ENCODE peak calls at places on chromosomes 5 and 9, in four cellular contexts. Z, E, S and W are unnamed samples.
A peak's percentile ranks its signal among the peaks of the same experiment; 100 is the strongest.

GRCh38 chr9:129568560-129569505 is 52.1 kb downstream of the C9orf50 start:
- DNase-seq in Z (peak; percentile 69), E (peak; percentile 70), S (peak; percentile 35), W (no peak)

GRCh38 chr5:158725223-158725825 is 374.4 kb downstream of the EBF1 start:
- DNase-seq in Z (no peak), E (peak; percentile 42), S (no peak), W (peak; percentile 19)

GRCh38 chr9:101400120-101400519 is 1.5 kb downstream of the ZNF189 start:
- DNase-seq in Z (no peak), E (no peak), S (no peak), W (no peak)

GRCh38 chr5:130286971-130287370 is 382.7 kb downstream of the CHSY3 start:
- DNase-seq in Z (no peak), E (no peak), S (no peak), W (no peak)

GRCh38 chr9:137350696-137351584 is 48.9 kb upstream of the NRARP start:
- DNase-seq in Z (no peak), E (peak; percentile 26), S (no peak), W (no peak)

GRCh38 chr9:113614843-113615648 is 151.5 kb downstream of the RGS3 start:
- DNase-seq in Z (peak; percentile 60), E (no peak), S (peak; percentile 49), W (no peak)

GRCh38 chr5:128035689-128036088 is 47.9 kb upstream of the SLC12A2 start:
- DNase-seq in Z (no peak), E (no peak), S (no peak), W (no peak)

GRCh38 chr9:70340572-70340971 is 73.9 kb downstream of the KLF9 start:
- DNase-seq in Z (no peak), E (no peak), S (no peak), W (no peak)

GRCh38 chr5:175609504-175609903 is 48.4 kb upstream of the HRH2 start:
- DNase-seq in Z (no peak), E (no peak), S (peak; percentile 64), W (no peak)

GRCh38 chr5:109769597-109770291 is 80.0 kb downstream of the MAN2A1 start:
- DNase-seq in Z (no peak), E (no peak), S (no peak), W (no peak)

GRCh38 chr9:78543353-78543752 is 246.4 kb downstream of the PSAT1 start:
- DNase-seq in Z (no peak), E (no peak), S (no peak), W (no peak)

GRCh38 chr5:34709861-34710673 is 53.9 kb downstream of the RAI14 start:
- DNase-seq in Z (no peak), E (no peak), S (no peak), W (no peak)

GRCh38 chr9:134374301-134375010 is 48.2 kb downstream of the RXRA start:
- DNase-seq in Z (no peak), E (no peak), S (no peak), W (no peak)

GRCh38 chr5:133293953-133294352 is 242.1 kb downstream of the HSPA4 start:
- DNase-seq in Z (no peak), E (no peak), S (no peak), W (no peak)

GRCh38 chr5:175872287-175873089 is 1.1 kb downstream of the CPLX2 start:
- DNase-seq in Z (peak; percentile 32), E (peak; percentile 71), S (peak; percentile 25), W (no peak)

GRCh38 chr9:96501981-96502833 is 52.2 kb downstream of the HABP4 start:
- DNase-seq in Z (no peak), E (no peak), S (no peak), W (no peak)

GRCh38 chr9:112863781-112864180 is 26.9 kb downstream of the SLC46A2 start:
- DNase-seq in Z (no peak), E (no peak), S (no peak), W (no peak)

GRCh38 chr5:9173281-9174048 is 372.4 kb downstream of the SEMA5A start:
- DNase-seq in Z (no peak), E (no peak), S (no peak), W (peak; percentile 87)

GRCh38 chr5:6517494-6517893 is 68.8 kb downstream of the UBE2QL1 start:
- DNase-seq in Z (no peak), E (no peak), S (no peak), W (no peak)

GRCh38 chr5:73890569-73890968 is 264.6 kb downstream of the ARHGEF28 start:
- DNase-seq in Z (no peak), E (no peak), S (no peak), W (no peak)

GRCh38 chr9:9100070-9100469 is 1300.5 kb upstream of the DMAC1 start:
- DNase-seq in Z (no peak), E (no peak), S (no peak), W (no peak)

GRCh38 chr9:95985656-95986055 is 110.2 kb downstream of the ERCC6L2 start:
- DNase-seq in Z (no peak), E (no peak), S (no peak), W (no peak)

GRCh38 chr9:24245988-24246387 is 299.7 kb downstream of the IZUMO3 start:
- DNase-seq in Z (peak; percentile 2), E (peak; percentile 30), S (no peak), W (no peak)

GRCh38 chr9:131030978-131031641 is 22.1 kb downstream of the LAMC3 start:
- DNase-seq in Z (no peak), E (no peak), S (no peak), W (no peak)

GRCh38 chr9:36550135-36550534 is 22.6 kb upstream of the MELK start:
- DNase-seq in Z (no peak), E (no peak), S (no peak), W (no peak)